ENCODE peak calls at places on chromosome 11, in four cellular contexts. J, R, D and K are unnamed samples.

GRCh38 chr11:123585721-123586120 is 68.7 kb downstream of the SCN3B start:
- DNase-seq in J (no peak), R (no peak), D (no peak), K (no peak)

GRCh38 chr11:78149646-78150045 is 10.2 kb upstream of the ALG8 start:
- DNase-seq in D (no peak), J (no peak), R (no peak), K (peak; percentile 18)

GRCh38 chr11:114399903-114400221 is 449 bp downstream of the C11orf71 start:
- DNase-seq in J (no peak), R (peak; percentile 40), D (peak; percentile 2), K (no peak)

GRCh38 chr11:35121326-35121865 is 17.6 kb upstream of the CD44 start:
- DNase-seq in R (no peak), J (no peak), D (no peak), K (no peak)

GRCh38 chr11:95076416-95076815 is 9.7 kb downstream of the SRSF8 start:
- DNase-seq in J (no peak), D (no peak), R (no peak), K (peak; percentile 25)

GRCh38 chr11:13140028-13140870 is 131.1 kb downstream of the RASSF10 start:
- DNase-seq in D (peak; percentile 57), R (peak; percentile 100), J (no peak), K (peak; percentile 81)

GRCh38 chr11:66665369-66665768 is 12.3 kb downstream of the RBM4B start:
- DNase-seq in D (no peak), J (no peak), R (no peak), K (no peak)

GRCh38 chr11:93689166-93689734 is 27.8 kb downstream of the CEP295 start:
- DNase-seq in R (no peak), D (no peak), J (no peak), K (no peak)

GRCh38 chr11:10305964-10306918 is 1.4 kb downstream of the ADM start:
- DNase-seq in J (no peak), D (no peak), R (no peak), K (peak; percentile 31)

GRCh38 chr11:64650923-64651523 is 60.0 kb downstream of the SLC22A12 start:
- DNase-seq in R (no peak), D (no peak), J (peak; percentile 63), K (peak; percentile 63)

GRCh38 chr11:134911514-134912180 is 499.6 kb upstream of the B3GAT1 start:
- DNase-seq in R (no peak), J (no peak), D (no peak), K (no peak)

GRCh38 chr11:30257058-30257457 is 26.2 kb downstream of the FSHB start:
- DNase-seq in D (no peak), R (no peak), J (no peak), K (no peak)

GRCh38 chr11:123193742-123194141 is 1.3 kb downstream of the CLMP start:
- DNase-seq in R (no peak), D (no peak), J (no peak), K (no peak)

GRCh38 chr11:8777907-8778767 is 95.5 kb downstream of the RPL27A start:
- DNase-seq in R (no peak), D (no peak), J (no peak), K (no peak)

GRCh38 chr11:12762696-12763324 is 88.6 kb downstream of the TEAD1 start:
- DNase-seq in J (no peak), D (no peak), R (no peak), K (no peak)

GRCh38 chr11:74685338-74685737 is 45.9 kb downstream of the CHRDL2 start:
- DNase-seq in R (no peak), J (no peak), D (no peak), K (no peak)

GRCh38 chr11:95134491-95134890 is 44.8 kb downstream of the ENDOD1 start:
- DNase-seq in R (no peak), D (no peak), J (no peak), K (peak; percentile 30)

GRCh38 chr11:128282053-128282452 is 305.3 kb downstream of the ETS1 start:
- DNase-seq in J (no peak), R (no peak), D (no peak), K (no peak)

GRCh38 chr11:6251990-6252473 is 7.6 kb upstream of the CCKBR start:
- DNase-seq in J (peak; percentile 18), R (no peak), D (no peak), K (no peak)

GRCh38 chr11:61293869-61294716 is 1.0 kb downstream of the VWCE start:
- DNase-seq in R (peak; percentile 34), J (no peak), D (no peak), K (peak; percentile 33)

GRCh38 chr11:87463486-87464102 is 425.9 kb downstream of the TMEM135 start:
- DNase-seq in R (peak; percentile 38), D (no peak), J (peak; percentile 34), K (peak; percentile 51)

GRCh38 chr11:26017322-26017860 is 314.5 kb upstream of the ANO3 start:
- DNase-seq in R (no peak), D (no peak), J (no peak), K (no peak)

GRCh38 chr11:46250071-46251052 is 27.1 kb upstream of the CREB3L1 start:
- DNase-seq in D (no peak), J (no peak), R (no peak), K (no peak)

DNA sequence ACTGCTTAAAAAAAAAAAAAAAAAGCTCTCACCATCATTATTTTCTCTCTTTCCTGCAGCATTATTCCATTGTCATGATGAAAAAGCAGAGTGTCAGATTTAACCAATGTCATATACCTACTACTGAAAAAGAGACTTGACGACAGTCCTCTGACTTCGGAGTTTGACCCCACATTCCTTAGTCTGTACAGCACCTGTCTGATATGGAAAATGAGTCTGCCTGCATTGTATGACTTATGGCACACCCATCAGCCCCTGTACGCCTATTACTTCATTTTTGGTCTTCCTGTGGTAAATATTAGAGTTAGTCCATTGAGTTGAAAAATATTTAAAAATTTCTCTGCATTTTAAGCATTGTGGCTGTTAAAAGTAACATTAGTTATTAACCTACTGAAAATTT is 54.5 kb upstream of the NOX4 start:
- DNase-seq in D (no peak), J (no peak), R (no peak), K (no peak)
- TF ChIP-seq POLR2AphosphoS2 in D (no peak), J (no peak), R (no peak), K (no peak)

GRCh38 chr11:82865841-82866240 is 34.4 kb downstream of the PRCP start:
- DNase-seq in J (no peak), D (no peak), R (no peak), K (no peak)

GRCh38 chr11:82862379-82862778 is 37.9 kb downstream of the PRCP start:
- DNase-seq in D (no peak), R (no peak), J (no peak), K (no peak)

GRCh38 chr11:82867495-82868082 is 32.6 kb downstream of the PRCP start:
- DNase-seq in J (peak; percentile 51), R (peak; percentile 75), D (peak; percentile 26), K (peak; percentile 72)

GRCh38 chr11:82863209-82863608 is 37.0 kb downstream of the PRCP start:
- DNase-seq in D (no peak), J (no peak), R (no peak), K (no peak)

GRCh38 chr11:82864268-82864667 is 36.0 kb downstream of the PRCP start:
- DNase-seq in D (no peak), J (no peak), R (peak; percentile 57), K (peak; percentile 66)
- TF ChIP-seq RFX5 in D (no peak), J (no peak), R (no peak), K (no peak)

GRCh38 chr11:34050536-34050935 is 995 bp upstream of the CAPRIN1 start:
- DNase-seq in D (no peak), R (no peak), J (no peak), K (no peak)

GRCh38 chr11:34052608-34053160 is 1.2 kb downstream of the CAPRIN1 start:
- DNase-seq in J (peak; percentile 55), R (no peak), D (no peak), K (peak; percentile 36)

GRCh38 chr11:34052036-34052607 is 591 bp downstream of the CAPRIN1 start:
- DNase-seq in D (no peak), J (peak; percentile 93), R (peak; percentile 70), K (peak; percentile 86)

GRCh38 chr11:34050967-34051348 is 573 bp upstream of the CAPRIN1 start:
- DNase-seq in R (peak; percentile 28), J (no peak), D (no peak), K (no peak)

GRCh38 chr11:34051349-34052035 is at the start of gene CAPRIN1:
- DNase-seq in D (peak; percentile 65), J (peak; percentile 87), R (peak; percentile 89), K (peak; percentile 94)
- TF ChIP-seq REST in D (no peak), J (peak; percentile 77), R (no peak), K (no peak)

GRCh38 chr11:121473064-121473777 is 20.5 kb upstream of the SORL1-AS1 start:
- DNase-seq in R (no peak), J (no peak), D (no peak), K (no peak)
- TF ChIP-seq POLR2AphosphoS2 in R (no peak), J (no peak), D (no peak), K (no peak)

GRCh38 chr11:131840542-131840941 is 470.1 kb downstream of the NTM start:
- DNase-seq in D (no peak), R (no peak), J (no peak), K (no peak)

GRCh38 chr11:131841925-131842635 is 471.7 kb downstream of the NTM start:
- DNase-seq in D (no peak), R (no peak), J (no peak), K (no peak)

GRCh38 chr11:131849485-131849884 is 479.1 kb downstream of the NTM start:
- DNase-seq in D (no peak), J (no peak), R (no peak), K (no peak)

GRCh38 chr11:131841028-131841427 is 470.6 kb downstream of the NTM start:
- DNase-seq in R (no peak), J (no peak), D (no peak), K (no peak)

DNA sequence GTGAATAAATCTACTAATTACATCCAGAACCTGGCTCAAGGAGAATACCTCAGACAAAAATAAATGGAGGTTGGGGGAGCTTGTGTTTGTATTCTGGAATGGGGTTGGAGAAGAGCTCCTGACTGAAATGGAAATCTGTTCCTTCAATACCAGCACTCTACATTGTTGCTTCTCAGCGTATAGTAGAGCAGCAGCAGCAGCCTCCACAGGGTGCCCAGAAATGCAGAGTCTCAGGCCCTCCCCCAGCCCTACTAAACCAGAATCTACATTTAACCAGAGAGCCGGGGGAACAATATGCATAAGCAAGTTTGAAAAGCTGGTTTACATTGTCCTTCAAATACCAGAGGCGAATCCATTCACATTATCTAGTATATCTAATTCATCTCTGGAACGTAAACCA is 474.8 kb downstream of the NTM start:
- DNase-seq in D (no peak), J (no peak), R (no peak), K (no peak)
- TF ChIP-seq RFX5 in D (no peak), J (no peak), R (no peak), K (no peak)

GRCh38 chr11:92501346-92501745 is 276.7 kb downstream of the FAT3 start:
- DNase-seq in J (no peak), D (no peak), R (no peak), K (no peak)
- TF ChIP-seq REST in J (no peak), D (no peak), R (no peak), K (no peak)

GRCh38 chr11:14253437-14253836 is 105.5 kb downstream of the RRAS2 start:
- DNase-seq in R (no peak), J (no peak), D (no peak), K (no peak)
- TF ChIP-seq POLR2AphosphoS2 in R (no peak), J (no peak), D (no peak), K (no peak)